ENCODE peak calls at places on chromosomes 1 and 21, in eight cellular contexts. V is Right ventricle myocardium superior, H is hepatocyte, U is caudate nucleus, L is NCI-H1436, X is adipocyte, Q is endothelial cell, O is T47D. Z is an unnamed sample.

GRCh38 chr1:179142889-179143299 is 61.0 kb downstream of the TOR3A start:
- DNase-seq in V (no peak), H (peak; percentile 69), U (no peak), L (no peak), X (peak; percentile 97), Q (peak; percentile 29), O (peak; percentile 55), Z (no peak)

GRCh38 chr1:201282931-201283829 is at the start of gene PKP1:
- DNase-seq in V (no peak), H (peak; percentile 65), U (no peak), L (no peak), X (peak; percentile 65), Q (peak; percentile 31), O (peak; percentile 54), Z (no peak)

GRCh38 chr21:17660449-17660848 is 47.7 kb upstream of the BTG3 start:
- DNase-seq in V (no peak), H (peak; percentile 17), U (no peak), L (no peak), X (peak; percentile 67), Q (no peak), O (peak; percentile 61), Z (no peak)

GRCh38 chr1:181392613-181393170 is 90.6 kb upstream of the CACNA1E start:
- DNase-seq in V (no peak), H (no peak), U (no peak), L (no peak), X (no peak), Q (no peak), O (no peak), Z (no peak)

GRCh38 chr1:27009601-27010197 is 3.0 kb downstream of the TENT5B start:
- DNase-seq in V (peak; percentile 59), H (peak; percentile 52), U (no peak), L (no peak), X (peak; percentile 13), Q (no peak), O (peak; percentile 61), Z (no peak)

GRCh38 chr1:72281144-72281543 is 1.2 kb downstream of the NEGR1 start:
- DNase-seq in V (no peak), H (no peak), U (no peak), L (no peak), X (peak; percentile 11), Q (no peak), O (no peak), Z (no peak)

GRCh38 chr1:179587336-179587735 is 4.3 kb upstream of the TDRD5 start:
- DNase-seq in V (no peak), H (no peak), U (no peak), L (no peak), X (no peak), Q (no peak), O (no peak), Z (no peak)

GRCh38 chr1:31936278-31936965 is 1.7 kb downstream of the PTP4A2 start:
- DNase-seq in V (no peak), H (peak; percentile 26), U (no peak), L (no peak), X (peak; percentile 52), Q (no peak), O (no peak), Z (no peak)

GRCh38 chr1:174258148-174258550 is 98.8 kb downstream of the RABGAP1L start:
- DNase-seq in V (no peak), H (peak; percentile 58), U (no peak), L (peak; percentile 18), X (peak; percentile 64), Q (peak; percentile 56), O (peak; percentile 76), Z (peak; percentile 5)

GRCh38 chr1:50279622-50280320 is 143.5 kb downstream of the DMRTA2 start:
- DNase-seq in V (no peak), H (peak; percentile 52), U (no peak), L (no peak), X (peak; percentile 24), Q (peak; percentile 57), O (peak; percentile 62), Z (no peak)

GRCh38 chr1:173095632-173096031 is 44.9 kb upstream of the TNFSF18 start:
- DNase-seq in V (no peak), H (no peak), U (no peak), L (no peak), X (peak; percentile 50), Q (no peak), O (no peak), Z (no peak)

GRCh38 chr1:5692649-5693048 is 299.6 kb downstream of the NPHP4 start:
- DNase-seq in V (no peak), H (peak; percentile 68), U (no peak), L (no peak), X (no peak), Q (no peak), O (no peak), Z (no peak)

GRCh38 chr1:110150330-110151174 is at the start of gene SLC6A17:
- DNase-seq in V (no peak), H (peak; percentile 52), U (peak; percentile 23), L (peak; percentile 67), X (peak; percentile 69), Q (peak; percentile 79), O (peak; percentile 67), Z (peak; percentile 67)

GRCh38 chr1:202706851-202707250 is 3.4 kb downstream of the SYT2 start:
- DNase-seq in V (no peak), H (no peak), U (no peak), L (no peak), X (no peak), Q (no peak), O (no peak), Z (no peak)

GRCh38 chr1:112501810-112502641 is 6.7 kb upstream of the WNT2B start:
- DNase-seq in V (peak; percentile 83), H (peak; percentile 83), U (peak; percentile 61), L (peak; percentile 12), X (peak; percentile 93), Q (peak; percentile 53), O (peak; percentile 77), Z (peak; percentile 49)

GRCh38 chr1:8427986-8428385 is 110.1 kb downstream of the SLC45A1 start:
- DNase-seq in V (peak; percentile 57), H (no peak), U (no peak), L (no peak), X (no peak), Q (no peak), O (no peak), Z (no peak)

GRCh38 chr1:228935855-228936727 is 200.8 kb downstream of the RHOU start:
- DNase-seq in V (no peak), H (peak; percentile 41), U (no peak), L (no peak), X (no peak), Q (no peak), O (no peak), Z (no peak)

GRCh38 chr21:17802568-17802967 is 16.6 kb downstream of the C21orf91 start:
- DNase-seq in V (no peak), H (no peak), U (no peak), L (no peak), X (peak; percentile 15), Q (no peak), O (no peak), Z (no peak)

GRCh38 chr1:41322835-41323234 is 38.4 kb upstream of the FOXO6 start:
- DNase-seq in V (peak; percentile 71), H (no peak), U (no peak), L (peak; percentile 52), X (peak; percentile 31), Q (peak; percentile 66), O (peak; percentile 72), Z (no peak)

GRCh38 chr1:30788580-30789387 is 31.2 kb upstream of the LAPTM5 start:
- DNase-seq in V (peak; percentile 19), H (peak; percentile 57), U (no peak), L (no peak), X (no peak), Q (no peak), O (no peak), Z (peak; percentile 63)

Z was measured in occipital lobe.